ENCODE peak calls at places on chromosome 2, in ten cellular contexts. One of them, this sample, is unnamed.

GRCh38 chr2:32986480-32986879 is 39.7 kb downstream of the LTBP1 start:
- DNase-seq in heart left ventricle: no peak
- DNase-seq in upper lobe of left lung: no peak
- DNase-seq in endothelial cell of umbilical vein: no peak
- DNase-seq in sigmoid colon: no peak
- DNase-seq in breast epithelium: no peak
- DNase-seq in suprapubic skin: no peak
- DNase-seq in GM12891: no peak
- DNase-seq in stomach: no peak
- DNase-seq in transverse colon: no peak
- DNase-seq in this sample: no peak

GRCh38 chr2:187442378-187442777 is 5.7 kb downstream of the CALCRL start:
- DNase-seq in heart left ventricle: no peak
- DNase-seq in upper lobe of left lung: no peak
- DNase-seq in endothelial cell of umbilical vein: no peak
- DNase-seq in sigmoid colon: no peak
- DNase-seq in breast epithelium: no peak
- DNase-seq in suprapubic skin: no peak
- DNase-seq in GM12891: no peak
- DNase-seq in stomach: no peak
- DNase-seq in transverse colon: no peak
- DNase-seq in this sample: no peak

GRCh38 chr2:228247335-228247734 is 65.8 kb upstream of the SPHKAP start:
- DNase-seq in heart left ventricle: no peak
- DNase-seq in upper lobe of left lung: no peak
- DNase-seq in endothelial cell of umbilical vein: no peak
- DNase-seq in sigmoid colon: no peak
- DNase-seq in breast epithelium: no peak
- DNase-seq in suprapubic skin: no peak
- DNase-seq in GM12891: no peak
- DNase-seq in stomach: no peak
- DNase-seq in transverse colon: no peak
- DNase-seq in this sample: no peak

GRCh38 chr2:37020212-37020886 is 54.0 kb upstream of the STRN start:
- DNase-seq in heart left ventricle: peak
- DNase-seq in upper lobe of left lung: peak
- DNase-seq in endothelial cell of umbilical vein: peak
- DNase-seq in sigmoid colon: peak
- DNase-seq in breast epithelium: no peak
- DNase-seq in suprapubic skin: peak
- DNase-seq in GM12891: no peak
- DNase-seq in stomach: peak
- DNase-seq in transverse colon: peak
- DNase-seq in this sample: no peak

GRCh38 chr2:239326831-239327535 is 73.8 kb downstream of the HDAC4 start:
- DNase-seq in heart left ventricle: no peak
- DNase-seq in upper lobe of left lung: no peak
- DNase-seq in endothelial cell of umbilical vein: no peak
- DNase-seq in sigmoid colon: peak
- DNase-seq in breast epithelium: no peak
- DNase-seq in suprapubic skin: peak
- DNase-seq in GM12891: no peak
- DNase-seq in stomach: no peak
- DNase-seq in transverse colon: no peak
- DNase-seq in this sample: peak

GRCh38 chr2:120547662-120548061 is 188.0 kb upstream of the GLI2 start:
- DNase-seq in heart left ventricle: peak
- DNase-seq in upper lobe of left lung: no peak
- DNase-seq in endothelial cell of umbilical vein: no peak
- DNase-seq in sigmoid colon: no peak
- DNase-seq in breast epithelium: no peak
- DNase-seq in suprapubic skin: no peak
- DNase-seq in GM12891: no peak
- DNase-seq in stomach: peak
- DNase-seq in transverse colon: no peak
- DNase-seq in this sample: no peak

GRCh38 chr2:43609304-43609883 is 13.6 kb upstream of the THADA start:
- DNase-seq in heart left ventricle: no peak
- DNase-seq in upper lobe of left lung: no peak
- DNase-seq in endothelial cell of umbilical vein: peak
- DNase-seq in sigmoid colon: no peak
- DNase-seq in breast epithelium: no peak
- DNase-seq in suprapubic skin: no peak
- DNase-seq in GM12891: no peak
- DNase-seq in stomach: no peak
- DNase-seq in transverse colon: peak
- DNase-seq in this sample: no peak

GRCh38 chr2:187319441-187320108 is 128.5 kb downstream of the CALCRL start:
- DNase-seq in heart left ventricle: no peak
- DNase-seq in upper lobe of left lung: no peak
- DNase-seq in endothelial cell of umbilical vein: peak
- DNase-seq in sigmoid colon: no peak
- DNase-seq in breast epithelium: no peak
- DNase-seq in suprapubic skin: no peak
- DNase-seq in GM12891: no peak
- DNase-seq in stomach: no peak
- DNase-seq in transverse colon: no peak
- DNase-seq in this sample: no peak

GRCh38 chr2:159973325-159973724 is 89.1 kb downstream of the PLA2R1 start:
- DNase-seq in heart left ventricle: no peak
- DNase-seq in upper lobe of left lung: no peak
- DNase-seq in endothelial cell of umbilical vein: no peak
- DNase-seq in sigmoid colon: no peak
- DNase-seq in breast epithelium: no peak
- DNase-seq in suprapubic skin: no peak
- DNase-seq in GM12891: no peak
- DNase-seq in stomach: no peak
- DNase-seq in transverse colon: no peak
- DNase-seq in this sample: no peak

GRCh38 chr2:55883339-55883738 is 40.2 kb downstream of the EFEMP1 start:
- DNase-seq in heart left ventricle: peak
- DNase-seq in upper lobe of left lung: no peak
- DNase-seq in endothelial cell of umbilical vein: peak
- DNase-seq in sigmoid colon: no peak
- DNase-seq in breast epithelium: no peak
- DNase-seq in suprapubic skin: no peak
- DNase-seq in GM12891: no peak
- DNase-seq in stomach: peak
- DNase-seq in transverse colon: no peak
- DNase-seq in this sample: no peak

GRCh38 chr2:151946856-151947523 is 118.8 kb upstream of the ARL5A start:
- DNase-seq in heart left ventricle: peak
- DNase-seq in upper lobe of left lung: peak
- DNase-seq in endothelial cell of umbilical vein: peak
- DNase-seq in sigmoid colon: no peak
- DNase-seq in breast epithelium: no peak
- DNase-seq in suprapubic skin: no peak
- DNase-seq in GM12891: peak
- DNase-seq in stomach: no peak
- DNase-seq in transverse colon: peak
- DNase-seq in this sample: peak

GRCh38 chr2:235070063-235070706 is 118.4 kb downstream of the SH3BP4 start:
- DNase-seq in heart left ventricle: no peak
- DNase-seq in upper lobe of left lung: no peak
- DNase-seq in endothelial cell of umbilical vein: peak
- DNase-seq in sigmoid colon: no peak
- DNase-seq in breast epithelium: no peak
- DNase-seq in suprapubic skin: no peak
- DNase-seq in GM12891: no peak
- DNase-seq in stomach: no peak
- DNase-seq in transverse colon: no peak
- DNase-seq in this sample: peak

GRCh38 chr2:72159211-72159610 is 11.5 kb upstream of the CYP26B1 start:
- DNase-seq in heart left ventricle: no peak
- DNase-seq in upper lobe of left lung: no peak
- DNase-seq in endothelial cell of umbilical vein: no peak
- DNase-seq in sigmoid colon: no peak
- DNase-seq in breast epithelium: no peak
- DNase-seq in suprapubic skin: no peak
- DNase-seq in GM12891: no peak
- DNase-seq in stomach: no peak
- DNase-seq in transverse colon: no peak
- DNase-seq in this sample: no peak

GRCh38 chr2:203814661-203815540 is 52.7 kb upstream of the CTLA4 start:
- DNase-seq in heart left ventricle: peak
- DNase-seq in upper lobe of left lung: peak
- DNase-seq in endothelial cell of umbilical vein: peak
- DNase-seq in sigmoid colon: peak
- DNase-seq in breast epithelium: no peak
- DNase-seq in suprapubic skin: no peak
- DNase-seq in GM12891: peak
- DNase-seq in stomach: peak
- DNase-seq in transverse colon: peak
- DNase-seq in this sample: peak

GRCh38 chr2:135132314-135132713 is 80.2 kb downstream of the RAB3GAP1 start:
- DNase-seq in heart left ventricle: no peak
- DNase-seq in upper lobe of left lung: no peak
- DNase-seq in endothelial cell of umbilical vein: no peak
- DNase-seq in sigmoid colon: no peak
- DNase-seq in breast epithelium: no peak
- DNase-seq in suprapubic skin: no peak
- DNase-seq in GM12891: no peak
- DNase-seq in stomach: no peak
- DNase-seq in transverse colon: no peak
- DNase-seq in this sample: no peak

GRCh38 chr2:157345647-157346389 is 20.2 kb upstream of the ERMN start:
- DNase-seq in heart left ventricle: no peak
- DNase-seq in upper lobe of left lung: no peak
- DNase-seq in endothelial cell of umbilical vein: no peak
- DNase-seq in sigmoid colon: no peak
- DNase-seq in breast epithelium: no peak
- DNase-seq in suprapubic skin: no peak
- DNase-seq in GM12891: no peak
- DNase-seq in stomach: no peak
- DNase-seq in transverse colon: no peak
- DNase-seq in this sample: no peak

GRCh38 chr2:199457147-199458016 is at the start of gene SATB2:
- DNase-seq in heart left ventricle: peak
- DNase-seq in upper lobe of left lung: no peak
- DNase-seq in endothelial cell of umbilical vein: peak
- DNase-seq in sigmoid colon: peak
- DNase-seq in breast epithelium: no peak
- DNase-seq in suprapubic skin: peak
- DNase-seq in GM12891: peak
- DNase-seq in stomach: no peak
- DNase-seq in transverse colon: peak
- DNase-seq in this sample: peak

GRCh38 chr2:45382744-45383143 is 228.3 kb downstream of the SRBD1 start:
- DNase-seq in heart left ventricle: no peak
- DNase-seq in upper lobe of left lung: no peak
- DNase-seq in endothelial cell of umbilical vein: peak
- DNase-seq in sigmoid colon: no peak
- DNase-seq in breast epithelium: no peak
- DNase-seq in suprapubic skin: no peak
- DNase-seq in GM12891: no peak
- DNase-seq in stomach: no peak
- DNase-seq in transverse colon: no peak
- DNase-seq in this sample: no peak

GRCh38 chr2:240558229-240558885 is 569 bp upstream of the ANKMY1 start:
- DNase-seq in heart left ventricle: no peak
- DNase-seq in upper lobe of left lung: no peak
- DNase-seq in endothelial cell of umbilical vein: no peak
- DNase-seq in sigmoid colon: peak
- DNase-seq in breast epithelium: no peak
- DNase-seq in suprapubic skin: no peak
- DNase-seq in GM12891: no peak
- DNase-seq in stomach: no peak
- DNase-seq in transverse colon: no peak
- DNase-seq in this sample: no peak
- TF ChIP-seq POLR2A in heart left ventricle: no peak
- TF ChIP-seq POLR2A in upper lobe of left lung: no peak
- TF ChIP-seq POLR2A in endothelial cell of umbilical vein: no peak
- TF ChIP-seq POLR2A in sigmoid colon: no peak
- TF ChIP-seq POLR2A in breast epithelium: no peak
- TF ChIP-seq POLR2A in suprapubic skin: no peak
- TF ChIP-seq POLR2A in GM12891: no peak
- TF ChIP-seq POLR2A in stomach: no peak
- TF ChIP-seq POLR2A in transverse colon: no peak
- TF ChIP-seq POLR2A in this sample: no peak

GRCh38 chr2:70301344-70302194 is at the start of gene FAM136A:
- DNase-seq in heart left ventricle: peak
- DNase-seq in upper lobe of left lung: peak
- DNase-seq in endothelial cell of umbilical vein: peak
- DNase-seq in sigmoid colon: peak
- DNase-seq in breast epithelium: peak
- DNase-seq in suprapubic skin: peak
- DNase-seq in GM12891: peak
- DNase-seq in stomach: peak
- DNase-seq in transverse colon: peak
- DNase-seq in this sample: peak
- TF ChIP-seq POLR2A in heart left ventricle: no peak
- TF ChIP-seq POLR2A in upper lobe of left lung: peak
- TF ChIP-seq POLR2A in endothelial cell of umbilical vein: peak
- TF ChIP-seq POLR2A in sigmoid colon: no peak
- TF ChIP-seq POLR2A in breast epithelium: no peak
- TF ChIP-seq POLR2A in suprapubic skin: no peak
- TF ChIP-seq POLR2A in GM12891: peak
- TF ChIP-seq POLR2A in stomach: no peak
- TF ChIP-seq POLR2A in transverse colon: peak
- TF ChIP-seq POLR2A in this sample: peak

GRCh38 chr2:144512421-144513272 is 7.3 kb downstream of the ZEB2 start:
- DNase-seq in heart left ventricle: no peak
- DNase-seq in upper lobe of left lung: no peak
- DNase-seq in endothelial cell of umbilical vein: peak
- DNase-seq in sigmoid colon: no peak
- DNase-seq in breast epithelium: no peak
- DNase-seq in suprapubic skin: no peak
- DNase-seq in GM12891: no peak
- DNase-seq in stomach: no peak
- DNase-seq in transverse colon: no peak
- DNase-seq in this sample: no peak
- TF ChIP-seq POLR2A in heart left ventricle: no peak
- TF ChIP-seq POLR2A in upper lobe of left lung: no peak
- TF ChIP-seq POLR2A in endothelial cell of umbilical vein: no peak
- TF ChIP-seq POLR2A in sigmoid colon: no peak
- TF ChIP-seq POLR2A in breast epithelium: no peak
- TF ChIP-seq POLR2A in suprapubic skin: no peak
- TF ChIP-seq POLR2A in GM12891: no peak
- TF ChIP-seq POLR2A in stomach: no peak
- TF ChIP-seq POLR2A in transverse colon: no peak
- TF ChIP-seq POLR2A in this sample: no peak

DNA sequence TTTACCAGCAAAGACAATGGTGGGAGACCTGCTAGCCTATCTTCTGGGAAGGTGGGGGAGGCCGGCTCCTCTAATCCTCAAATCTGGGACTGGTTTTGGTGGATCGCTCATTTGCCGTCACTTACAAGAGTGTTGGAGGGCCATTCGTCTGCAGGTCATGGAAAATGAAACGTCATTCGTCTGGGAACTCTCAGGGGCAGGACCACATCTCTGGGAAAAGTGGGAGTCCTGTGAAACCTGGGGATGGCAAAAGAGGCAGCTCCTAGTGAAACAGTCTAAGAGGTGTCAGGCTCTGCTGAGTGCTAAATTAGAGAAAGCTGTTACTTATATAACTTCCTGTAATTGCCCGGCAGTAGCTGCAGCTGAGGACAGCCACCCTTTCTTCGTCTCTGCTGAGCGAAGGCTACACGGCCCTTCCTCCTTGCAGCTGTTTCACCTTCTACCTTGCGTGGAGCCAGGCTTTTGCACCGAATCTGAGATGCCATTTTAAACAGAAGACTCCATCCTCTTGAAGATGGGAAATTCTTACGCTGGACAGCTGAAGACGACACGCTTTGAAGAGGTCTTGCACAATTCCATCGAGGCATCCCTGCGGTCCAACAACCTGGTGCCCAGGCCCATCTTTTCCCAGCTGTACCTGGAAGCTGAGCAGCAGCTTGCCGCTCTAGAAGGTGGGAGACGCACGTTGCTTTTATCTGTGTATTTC is 22.4 kb downstream of the GREB1 start:
- DNase-seq in heart left ventricle: no peak
- DNase-seq in upper lobe of left lung: peak
- DNase-seq in endothelial cell of umbilical vein: no peak
- DNase-seq in sigmoid colon: no peak
- DNase-seq in breast epithelium: no peak
- DNase-seq in suprapubic skin: no peak
- DNase-seq in GM12891: no peak
- DNase-seq in stomach: no peak
- DNase-seq in transverse colon: no peak
- DNase-seq in this sample: no peak
- TF ChIP-seq POLR2A in heart left ventricle: no peak
- TF ChIP-seq POLR2A in upper lobe of left lung: no peak
- TF ChIP-seq POLR2A in endothelial cell of umbilical vein: no peak
- TF ChIP-seq POLR2A in sigmoid colon: no peak
- TF ChIP-seq POLR2A in breast epithelium: no peak
- TF ChIP-seq POLR2A in suprapubic skin: no peak
- TF ChIP-seq POLR2A in GM12891: no peak
- TF ChIP-seq POLR2A in stomach: no peak
- TF ChIP-seq POLR2A in transverse colon: no peak
- TF ChIP-seq POLR2A in this sample: no peak